ENCODE peak calls at places on chromosomes 11 and 22, in four cellular contexts. One of them, this sample, is unnamed. For H4K20me1, the result is how much of the 10 kb centered on the place peaks cover.

GRCh38 chr22:20430641-20431519 is 6.7 kb downstream of the SCARF2 start:
- DNase-seq in H9: peak
- DNase-seq in HCT116: peak
- DNase-seq in fibroblast of lung: peak
- DNase-seq in this sample: peak

GRCh38 chr22:37032535-37033460 is 13.3 kb downstream of the MPST start:
- DNase-seq in H9: no peak
- DNase-seq in HCT116: no peak
- DNase-seq in fibroblast of lung: peak
- DNase-seq in this sample: peak

GRCh38 chr11:86408845-86409244 is 34.2 kb downstream of the CCDC81 start:
- DNase-seq in H9: no peak
- DNase-seq in HCT116: no peak
- DNase-seq in fibroblast of lung: no peak
- DNase-seq in this sample: peak

GRCh38 chr11:17328856-17329490 is 22.6 kb upstream of the NCR3LG1 start:
- DNase-seq in H9: peak
- DNase-seq in HCT116: no peak
- DNase-seq in fibroblast of lung: no peak
- DNase-seq in this sample: no peak

GRCh38 chr22:30421695-30422480 is 3.7 kb upstream of the MTFP1 start:
- DNase-seq in H9: no peak
- DNase-seq in HCT116: no peak
- DNase-seq in fibroblast of lung: no peak
- DNase-seq in this sample: no peak

GRCh38 chr11:119052163-119052814 is 4.7 kb downstream of the HYOU1 start:
- DNase-seq in H9: no peak
- DNase-seq in HCT116: no peak
- DNase-seq in fibroblast of lung: no peak
- DNase-seq in this sample: peak

GRCh38 chr11:86940122-86940777 is 14.9 kb downstream of the FZD4 start:
- DNase-seq in H9: no peak
- DNase-seq in HCT116: no peak
- DNase-seq in fibroblast of lung: peak
- DNase-seq in this sample: peak

GRCh38 chr11:36148701-36149100 is 140.5 kb downstream of the COMMD9 start:
- DNase-seq in H9: no peak
- DNase-seq in HCT116: no peak
- DNase-seq in fibroblast of lung: no peak
- DNase-seq in this sample: no peak

GRCh38 chr11:94647926-94648325 is 80.8 kb downstream of the PIWIL4 start:
- DNase-seq in H9: no peak
- DNase-seq in HCT116: no peak
- DNase-seq in fibroblast of lung: peak
- DNase-seq in this sample: no peak

GRCh38 chr11:1175461-1176223 is 17.9 kb downstream of the MUC5AC start:
- DNase-seq in H9: no peak
- DNase-seq in HCT116: no peak
- DNase-seq in fibroblast of lung: no peak
- DNase-seq in this sample: no peak

GRCh38 chr11:86068138-86068861 is 584 bp downstream of the PICALM start:
- DNase-seq in H9: peak
- DNase-seq in HCT116: no peak
- DNase-seq in fibroblast of lung: no peak
- DNase-seq in this sample: peak

GRCh38 chr11:37371346-37371970 is 773.4 kb upstream of the RAG2 start:
- DNase-seq in H9: no peak
- DNase-seq in HCT116: no peak
- DNase-seq in fibroblast of lung: peak
- DNase-seq in this sample: no peak

GRCh38 chr22:42680648-42681047 is 31.5 kb upstream of the CYB5R3 start:
- DNase-seq in H9: no peak
- DNase-seq in HCT116: peak
- DNase-seq in fibroblast of lung: peak
- DNase-seq in this sample: peak

DNA sequence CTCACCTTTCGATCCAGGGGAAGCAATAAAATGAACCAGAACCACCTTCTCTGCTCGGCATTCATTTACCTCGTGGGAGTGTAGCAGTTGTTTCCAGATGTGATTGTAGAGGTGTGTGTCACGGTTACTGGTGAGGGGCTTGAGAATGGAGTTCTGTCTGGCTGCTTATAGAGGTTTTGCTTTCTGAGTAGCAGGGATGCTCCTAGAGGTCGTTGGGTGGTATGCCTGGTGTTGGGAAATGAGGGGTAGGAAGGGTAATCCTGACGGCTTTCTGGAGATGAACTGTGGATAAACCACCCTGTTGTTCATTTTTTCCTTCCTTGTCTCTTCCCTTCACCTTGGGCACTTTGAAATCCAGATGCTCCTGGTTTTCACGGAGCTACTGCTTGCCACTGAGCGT is 8.1 kb downstream of the TEAD1 start:
- DNase-seq in H9: no peak
- DNase-seq in HCT116: no peak
- DNase-seq in fibroblast of lung: no peak
- DNase-seq in this sample: no peak
- H4K20me1 ChIP-seq in H9: under half
- H4K20me1 ChIP-seq in HCT116: under half
- H4K20me1 ChIP-seq in fibroblast of lung: under half
- H4K20me1 ChIP-seq in this sample: under half

DNA sequence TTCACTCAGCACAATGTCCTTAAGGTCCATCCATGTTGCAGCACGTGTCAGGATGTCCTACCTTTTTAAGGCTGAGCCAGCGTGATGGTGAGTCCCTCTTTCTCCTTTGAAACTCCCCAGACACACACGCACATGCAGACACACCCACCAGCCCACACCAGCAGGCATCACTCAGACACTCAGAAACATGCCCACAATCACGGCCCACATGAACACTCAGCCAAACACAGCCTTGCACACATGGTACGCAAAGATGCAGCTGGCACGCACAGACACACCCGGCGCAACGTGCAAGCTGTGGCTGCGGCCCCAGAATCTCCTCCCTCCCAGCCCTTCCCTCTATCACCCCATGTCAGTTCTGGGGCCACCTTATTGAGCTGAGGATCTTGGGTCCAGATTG is 8.0 kb downstream of the FADS3 start:
- DNase-seq in H9: no peak
- DNase-seq in HCT116: no peak
- DNase-seq in fibroblast of lung: no peak
- DNase-seq in this sample: no peak
- H4K20me1 ChIP-seq in H9: under half
- H4K20me1 ChIP-seq in HCT116: under half
- H4K20me1 ChIP-seq in fibroblast of lung: under half
- H4K20me1 ChIP-seq in this sample: half or more

GRCh38 chr11:70104961-70105360 is 26.8 kb downstream of the ANO1 start:
- DNase-seq in H9: no peak
- DNase-seq in HCT116: no peak
- DNase-seq in fibroblast of lung: no peak
- DNase-seq in this sample: no peak
- H4K20me1 ChIP-seq in H9: under half
- H4K20me1 ChIP-seq in HCT116: under half
- H4K20me1 ChIP-seq in fibroblast of lung: under half
- H4K20me1 ChIP-seq in this sample: under half

DNA sequence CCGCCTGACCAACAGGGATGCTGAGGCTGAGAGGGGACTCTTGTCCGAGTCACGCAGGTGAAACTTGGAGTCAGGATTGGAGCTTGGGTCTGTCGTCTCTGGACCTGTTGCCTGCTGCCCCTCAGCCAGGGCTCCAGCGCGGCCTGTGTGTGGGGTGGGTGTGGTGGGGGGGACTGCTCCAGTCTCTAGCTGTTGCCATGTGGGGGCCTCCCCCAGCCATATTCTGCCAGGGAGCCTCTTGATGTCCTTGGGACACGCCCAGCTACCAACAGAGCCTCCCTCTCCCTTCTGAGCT is 252.1 kb downstream of the TBC1D22A start:
- DNase-seq in H9: no peak
- DNase-seq in HCT116: no peak
- DNase-seq in fibroblast of lung: no peak
- DNase-seq in this sample: peak
- H4K20me1 ChIP-seq in H9: under half
- H4K20me1 ChIP-seq in HCT116: under half
- H4K20me1 ChIP-seq in fibroblast of lung: under half
- H4K20me1 ChIP-seq in this sample: under half